ENCODE peak calls at places on chromosome 6, in ten cellular contexts. One of them, this sample, is unnamed.

GRCh38 chr6:139539852-139540251 is 165.4 kb upstream of the CITED2 start:
- DNase-seq in GM23248: peak
- DNase-seq in ascending aorta: peak
- DNase-seq in fibroblast of the aortic adventitia: peak
- DNase-seq in neuronal stem cell: no peak
- DNase-seq in heart right ventricle: peak
- DNase-seq in body of pancreas: peak
- DNase-seq in epithelial cell of esophagus: peak
- DNase-seq in fibroblast of mammary gland: peak
- DNase-seq in transverse colon: peak
- DNase-seq in this sample: no peak

GRCh38 chr6:135701426-135701825 is 150.1 kb upstream of the PDE7B start:
- DNase-seq in body of pancreas: no peak
- DNase-seq in fibroblast of mammary gland: peak
- DNase-seq in transverse colon: no peak
- DNase-seq in ascending aorta: no peak
- DNase-seq in epithelial cell of esophagus: peak
- DNase-seq in neuronal stem cell: no peak
- DNase-seq in heart right ventricle: no peak
- DNase-seq in GM23248: peak
- DNase-seq in fibroblast of the aortic adventitia: no peak
- DNase-seq in this sample: no peak

GRCh38 chr6:75368151-75368779 is 83.7 kb upstream of the TMEM30A start:
- DNase-seq in epithelial cell of esophagus: peak
- DNase-seq in fibroblast of the aortic adventitia: peak
- DNase-seq in heart right ventricle: no peak
- DNase-seq in ascending aorta: no peak
- DNase-seq in fibroblast of mammary gland: peak
- DNase-seq in transverse colon: peak
- DNase-seq in neuronal stem cell: peak
- DNase-seq in body of pancreas: peak
- DNase-seq in GM23248: no peak
- DNase-seq in this sample: peak

GRCh38 chr6:5851261-5851757 is 155.4 kb downstream of the NRN1 start:
- DNase-seq in epithelial cell of esophagus: peak
- DNase-seq in GM23248: peak
- DNase-seq in neuronal stem cell: no peak
- DNase-seq in fibroblast of the aortic adventitia: no peak
- DNase-seq in ascending aorta: no peak
- DNase-seq in body of pancreas: peak
- DNase-seq in heart right ventricle: peak
- DNase-seq in transverse colon: peak
- DNase-seq in fibroblast of mammary gland: peak
- DNase-seq in this sample: no peak

GRCh38 chr6:4313044-4313686 is 177.8 kb upstream of the ECI2 start:
- DNase-seq in epithelial cell of esophagus: peak
- DNase-seq in GM23248: peak
- DNase-seq in fibroblast of mammary gland: peak
- DNase-seq in heart right ventricle: no peak
- DNase-seq in body of pancreas: peak
- DNase-seq in ascending aorta: peak
- DNase-seq in transverse colon: peak
- DNase-seq in neuronal stem cell: no peak
- DNase-seq in fibroblast of the aortic adventitia: peak
- DNase-seq in this sample: no peak

GRCh38 chr6:135196739-135197510 is 15.8 kb downstream of the MYB start:
- DNase-seq in heart right ventricle: no peak
- DNase-seq in neuronal stem cell: no peak
- DNase-seq in transverse colon: no peak
- DNase-seq in fibroblast of the aortic adventitia: peak
- DNase-seq in GM23248: no peak
- DNase-seq in fibroblast of mammary gland: no peak
- DNase-seq in ascending aorta: no peak
- DNase-seq in epithelial cell of esophagus: no peak
- DNase-seq in body of pancreas: no peak
- DNase-seq in this sample: no peak

GRCh38 chr6:160667854-160668481 is 3.9 kb upstream of the LPA start:
- DNase-seq in epithelial cell of esophagus: peak
- DNase-seq in transverse colon: no peak
- DNase-seq in neuronal stem cell: no peak
- DNase-seq in body of pancreas: peak
- DNase-seq in fibroblast of the aortic adventitia: no peak
- DNase-seq in heart right ventricle: no peak
- DNase-seq in GM23248: no peak
- DNase-seq in ascending aorta: no peak
- DNase-seq in fibroblast of mammary gland: no peak
- DNase-seq in this sample: peak

GRCh38 chr6:116447496-116448011 is 13.6 kb upstream of the CALHM6 start:
- DNase-seq in transverse colon: no peak
- DNase-seq in heart right ventricle: no peak
- DNase-seq in neuronal stem cell: no peak
- DNase-seq in ascending aorta: peak
- DNase-seq in fibroblast of the aortic adventitia: peak
- DNase-seq in GM23248: peak
- DNase-seq in body of pancreas: no peak
- DNase-seq in fibroblast of mammary gland: peak
- DNase-seq in epithelial cell of esophagus: peak
- DNase-seq in this sample: no peak

GRCh38 chr6:42266542-42266941 is 48.9 kb upstream of the MRPS10 start:
- DNase-seq in transverse colon: no peak
- DNase-seq in ascending aorta: no peak
- DNase-seq in GM23248: no peak
- DNase-seq in fibroblast of the aortic adventitia: no peak
- DNase-seq in heart right ventricle: no peak
- DNase-seq in neuronal stem cell: no peak
- DNase-seq in fibroblast of mammary gland: no peak
- DNase-seq in body of pancreas: no peak
- DNase-seq in epithelial cell of esophagus: no peak
- DNase-seq in this sample: no peak

GRCh38 chr6:49233483-49233882 is 229.6 kb downstream of the MMUT start:
- DNase-seq in fibroblast of mammary gland: peak
- DNase-seq in GM23248: no peak
- DNase-seq in body of pancreas: no peak
- DNase-seq in neuronal stem cell: no peak
- DNase-seq in heart right ventricle: no peak
- DNase-seq in fibroblast of the aortic adventitia: no peak
- DNase-seq in ascending aorta: no peak
- DNase-seq in transverse colon: no peak
- DNase-seq in epithelial cell of esophagus: no peak
- DNase-seq in this sample: no peak

GRCh38 chr6:3911614-3912336 is 62.6 kb downstream of the FAM50B start:
- DNase-seq in neuronal stem cell: no peak
- DNase-seq in GM23248: peak
- DNase-seq in body of pancreas: peak
- DNase-seq in fibroblast of mammary gland: peak
- DNase-seq in transverse colon: no peak
- DNase-seq in fibroblast of the aortic adventitia: peak
- DNase-seq in heart right ventricle: peak
- DNase-seq in ascending aorta: peak
- DNase-seq in epithelial cell of esophagus: peak
- DNase-seq in this sample: no peak

GRCh38 chr6:95804847-95805541 is 210.8 kb upstream of the FUT9 start:
- DNase-seq in fibroblast of the aortic adventitia: no peak
- DNase-seq in heart right ventricle: no peak
- DNase-seq in GM23248: no peak
- DNase-seq in neuronal stem cell: no peak
- DNase-seq in transverse colon: no peak
- DNase-seq in epithelial cell of esophagus: no peak
- DNase-seq in ascending aorta: no peak
- DNase-seq in fibroblast of mammary gland: no peak
- DNase-seq in body of pancreas: no peak
- DNase-seq in this sample: no peak

GRCh38 chr6:24664049-24664987 is 2.4 kb downstream of the TDP2 start:
- DNase-seq in fibroblast of mammary gland: no peak
- DNase-seq in heart right ventricle: no peak
- DNase-seq in fibroblast of the aortic adventitia: no peak
- DNase-seq in body of pancreas: no peak
- DNase-seq in epithelial cell of esophagus: no peak
- DNase-seq in transverse colon: peak
- DNase-seq in GM23248: no peak
- DNase-seq in ascending aorta: no peak
- DNase-seq in neuronal stem cell: no peak
- DNase-seq in this sample: no peak
- H3K4me3 ChIP-seq in fibroblast of mammary gland: no peak
- H3K4me3 ChIP-seq in heart right ventricle: no peak
- H3K4me3 ChIP-seq in fibroblast of the aortic adventitia: no peak
- H3K4me3 ChIP-seq in body of pancreas: no peak
- H3K4me3 ChIP-seq in epithelial cell of esophagus: no peak
- H3K4me3 ChIP-seq in transverse colon: peak
- H3K4me3 ChIP-seq in GM23248: peak
- H3K4me3 ChIP-seq in ascending aorta: no peak
- H3K4me3 ChIP-seq in neuronal stem cell: no peak
- H3K4me3 ChIP-seq in this sample: no peak

GRCh38 chr6:87174078-87174579 is 18.8 kb downstream of the ZNF292 start:
- DNase-seq in fibroblast of mammary gland: no peak
- DNase-seq in ascending aorta: no peak
- DNase-seq in transverse colon: no peak
- DNase-seq in fibroblast of the aortic adventitia: no peak
- DNase-seq in body of pancreas: no peak
- DNase-seq in epithelial cell of esophagus: peak
- DNase-seq in GM23248: no peak
- DNase-seq in neuronal stem cell: no peak
- DNase-seq in heart right ventricle: no peak
- DNase-seq in this sample: no peak
- H3K4me3 ChIP-seq in fibroblast of mammary gland: no peak
- H3K4me3 ChIP-seq in ascending aorta: no peak
- H3K4me3 ChIP-seq in transverse colon: no peak
- H3K4me3 ChIP-seq in fibroblast of the aortic adventitia: no peak
- H3K4me3 ChIP-seq in body of pancreas: no peak
- H3K4me3 ChIP-seq in epithelial cell of esophagus: no peak
- H3K4me3 ChIP-seq in GM23248: no peak
- H3K4me3 ChIP-seq in neuronal stem cell: no peak
- H3K4me3 ChIP-seq in heart right ventricle: no peak
- H3K4me3 ChIP-seq in this sample: no peak

GRCh38 chr6:32194388-32194787 is 1.9 kb upstream of the GPSM3 start:
- DNase-seq in fibroblast of the aortic adventitia: no peak
- DNase-seq in GM23248: no peak
- DNase-seq in fibroblast of mammary gland: no peak
- DNase-seq in heart right ventricle: no peak
- DNase-seq in body of pancreas: no peak
- DNase-seq in transverse colon: no peak
- DNase-seq in ascending aorta: no peak
- DNase-seq in epithelial cell of esophagus: no peak
- DNase-seq in neuronal stem cell: no peak
- DNase-seq in this sample: no peak

GRCh38 chr6:32195902-32196681 is 3.6 kb upstream of the GPSM3 start:
- DNase-seq in fibroblast of mammary gland: peak
- DNase-seq in neuronal stem cell: peak
- DNase-seq in epithelial cell of esophagus: peak
- DNase-seq in ascending aorta: peak
- DNase-seq in GM23248: peak
- DNase-seq in fibroblast of the aortic adventitia: peak
- DNase-seq in body of pancreas: peak
- DNase-seq in heart right ventricle: peak
- DNase-seq in transverse colon: peak
- DNase-seq in this sample: no peak

GRCh38 chr6:32196682-32197616 is 4.5 kb upstream of the GPSM3 start:
- DNase-seq in epithelial cell of esophagus: no peak
- DNase-seq in GM23248: peak
- DNase-seq in body of pancreas: no peak
- DNase-seq in fibroblast of the aortic adventitia: peak
- DNase-seq in ascending aorta: no peak
- DNase-seq in transverse colon: peak
- DNase-seq in heart right ventricle: peak
- DNase-seq in fibroblast of mammary gland: no peak
- DNase-seq in neuronal stem cell: no peak
- DNase-seq in this sample: no peak

GRCh38 chr6:32194825-32195651 is 2.6 kb upstream of the GPSM3 start:
- DNase-seq in GM23248: peak
- DNase-seq in fibroblast of the aortic adventitia: peak
- DNase-seq in fibroblast of mammary gland: peak
- DNase-seq in body of pancreas: peak
- DNase-seq in ascending aorta: peak
- DNase-seq in heart right ventricle: no peak
- DNase-seq in epithelial cell of esophagus: peak
- DNase-seq in transverse colon: peak
- DNase-seq in neuronal stem cell: no peak
- DNase-seq in this sample: peak

DNA sequence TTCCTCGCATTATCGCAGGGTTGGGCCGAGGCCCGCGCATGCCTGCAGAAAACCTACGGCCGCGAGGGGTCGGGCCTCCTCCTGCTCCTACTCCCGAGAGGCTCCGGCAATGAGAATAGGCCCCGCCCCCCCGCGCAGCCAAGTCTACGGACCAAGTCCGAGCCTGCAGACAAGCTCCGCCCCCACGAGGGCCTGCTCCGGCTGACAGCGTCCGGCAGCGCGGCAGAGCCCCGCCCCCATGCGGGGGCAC is 3.1 kb upstream of the GPSM3 start:
- DNase-seq in transverse colon: peak
- DNase-seq in ascending aorta: peak
- DNase-seq in fibroblast of mammary gland: peak
- DNase-seq in GM23248: peak
- DNase-seq in heart right ventricle: peak
- DNase-seq in epithelial cell of esophagus: peak
- DNase-seq in neuronal stem cell: peak
- DNase-seq in body of pancreas: peak
- DNase-seq in fibroblast of the aortic adventitia: peak
- DNase-seq in this sample: peak
- H3K4me3 ChIP-seq in transverse colon: peak
- H3K4me3 ChIP-seq in ascending aorta: peak
- H3K4me3 ChIP-seq in fibroblast of mammary gland: no peak
- H3K4me3 ChIP-seq in GM23248: no peak
- H3K4me3 ChIP-seq in heart right ventricle: peak
- H3K4me3 ChIP-seq in epithelial cell of esophagus: peak
- H3K4me3 ChIP-seq in neuronal stem cell: no peak
- H3K4me3 ChIP-seq in body of pancreas: no peak
- H3K4me3 ChIP-seq in fibroblast of the aortic adventitia: peak
- H3K4me3 ChIP-seq in this sample: peak

GRCh38 chr6:149962461-149963211 is 1.1 kb upstream of the ULBP1 start:
- DNase-seq in ascending aorta: no peak
- DNase-seq in transverse colon: no peak
- DNase-seq in fibroblast of the aortic adventitia: no peak
- DNase-seq in body of pancreas: no peak
- DNase-seq in epithelial cell of esophagus: no peak
- DNase-seq in heart right ventricle: no peak
- DNase-seq in fibroblast of mammary gland: no peak
- DNase-seq in GM23248: no peak
- DNase-seq in neuronal stem cell: no peak
- DNase-seq in this sample: no peak

GRCh38 chr6:149963462-149964242 is at the start of gene ULBP1:
- DNase-seq in heart right ventricle: peak
- DNase-seq in ascending aorta: peak
- DNase-seq in transverse colon: peak
- DNase-seq in fibroblast of the aortic adventitia: peak
- DNase-seq in neuronal stem cell: peak
- DNase-seq in body of pancreas: peak
- DNase-seq in fibroblast of mammary gland: peak
- DNase-seq in epithelial cell of esophagus: peak
- DNase-seq in GM23248: peak
- DNase-seq in this sample: peak

GRCh38 chr6:149961728-149962425 is 1.9 kb upstream of the ULBP1 start:
- DNase-seq in neuronal stem cell: no peak
- DNase-seq in GM23248: peak
- DNase-seq in heart right ventricle: no peak
- DNase-seq in epithelial cell of esophagus: peak
- DNase-seq in ascending aorta: no peak
- DNase-seq in body of pancreas: no peak
- DNase-seq in transverse colon: no peak
- DNase-seq in fibroblast of the aortic adventitia: no peak
- DNase-seq in fibroblast of mammary gland: no peak
- DNase-seq in this sample: no peak

GRCh38 chr6:149964243-149965190 is 774 bp downstream of the ULBP1 start:
- DNase-seq in GM23248: peak
- DNase-seq in fibroblast of the aortic adventitia: peak
- DNase-seq in epithelial cell of esophagus: peak
- DNase-seq in neuronal stem cell: no peak
- DNase-seq in heart right ventricle: no peak
- DNase-seq in ascending aorta: no peak
- DNase-seq in transverse colon: no peak
- DNase-seq in body of pancreas: no peak
- DNase-seq in fibroblast of mammary gland: peak
- DNase-seq in this sample: no peak

GRCh38 chr6:149963212-149963461 is 606 bp upstream of the ULBP1 start:
- DNase-seq in neuronal stem cell: no peak
- DNase-seq in GM23248: peak
- DNase-seq in transverse colon: no peak
- DNase-seq in fibroblast of the aortic adventitia: peak
- DNase-seq in epithelial cell of esophagus: peak
- DNase-seq in heart right ventricle: no peak
- DNase-seq in fibroblast of mammary gland: no peak
- DNase-seq in body of pancreas: no peak
- DNase-seq in ascending aorta: no peak
- DNase-seq in this sample: no peak
- H3K4me3 ChIP-seq in neuronal stem cell: peak
- H3K4me3 ChIP-seq in GM23248: peak
- H3K4me3 ChIP-seq in transverse colon: peak
- H3K4me3 ChIP-seq in fibroblast of the aortic adventitia: no peak
- H3K4me3 ChIP-seq in epithelial cell of esophagus: peak
- H3K4me3 ChIP-seq in heart right ventricle: peak
- H3K4me3 ChIP-seq in fibroblast of mammary gland: peak
- H3K4me3 ChIP-seq in body of pancreas: peak
- H3K4me3 ChIP-seq in ascending aorta: peak
- H3K4me3 ChIP-seq in this sample: peak

This sample was measured in LNCaP clone FGC.